ENCODE peak calls at places on chromosomes 4 and X, in five cellular contexts. M, V, J, Q and B are unnamed samples. For H3K36me3, the result is how much of the 10 kb centered on the place peaks cover.

GRCh38 chrX:119041175-119041574 is 31.6 kb upstream of the CT47C1 start:
- DNase-seq in M (peak), V (peak), J (peak), Q (peak), B (peak)

GRCh38 chr4:110211770-110212061 is 13.3 kb upstream of the ELOVL6 start:
- DNase-seq in M (no peak), V (no peak), J (no peak), Q (no peak), B (no peak)

GRCh38 chr4:107258359-107258758 is 222.2 kb upstream of the DKK2 start:
- DNase-seq in M (peak), V (peak), J (no peak), Q (peak), B (peak)

GRCh38 chr4:141311805-141312204 is 91.1 kb downstream of the ZNF330 start:
- DNase-seq in M (no peak), V (no peak), J (no peak), Q (no peak), B (no peak)

GRCh38 chr4:793109-793861 is 32.6 kb downstream of the CPLX1 start:
- DNase-seq in M (no peak), V (no peak), J (no peak), Q (no peak), B (no peak)

GRCh38 chrX:154327026-154327820 is 31.6 kb downstream of the TKTL1 start:
- DNase-seq in M (peak), V (no peak), J (no peak), Q (no peak), B (no peak)

GRCh38 chrX:15745179-15745578 is 7.1 kb downstream of the CA5B start:
- DNase-seq in M (no peak), V (peak), J (no peak), Q (peak), B (no peak)

GRCh38 chrX:133335027-133335426 is 80.3 kb downstream of the GPC4 start:
- DNase-seq in M (no peak), V (peak), J (peak), Q (peak), B (peak)

GRCh38 chr4:8468746-8469535 is 28.4 kb downstream of the TRMT44 start:
- DNase-seq in M (peak), V (peak), J (peak), Q (peak), B (peak)

GRCh38 chrX:48512371-48512935 is 3.7 kb downstream of the PORCN start:
- DNase-seq in M (no peak), V (no peak), J (no peak), Q (no peak), B (no peak)

GRCh38 chrX:17860811-17861495 is at the start of gene RAI2:
- DNase-seq in M (no peak), V (no peak), J (peak), Q (no peak), B (no peak)

GRCh38 chr4:98746936-98747658 is 88.7 kb upstream of the TSPAN5 start:
- DNase-seq in M (peak), V (peak), J (peak), Q (no peak), B (no peak)

GRCh38 chrX:110418220-110418856 is 59.7 kb downstream of the RTL9 start:
- DNase-seq in M (peak), V (peak), J (peak), Q (peak), B (peak)

GRCh38 chr4:15354790-15355418 is 72.9 kb upstream of the C1QTNF7 start:
- DNase-seq in M (no peak), V (no peak), J (no peak), Q (no peak), B (no peak)

GRCh38 chrX:104319346-104319745 is 64.6 kb upstream of the ESX1 start:
- DNase-seq in M (no peak), V (no peak), J (no peak), Q (no peak), B (no peak)

GRCh38 chr4:42067264-42067663 is 76.9 kb downstream of the SLC30A9 start:
- DNase-seq in M (no peak), V (no peak), J (no peak), Q (no peak), B (no peak)

GRCh38 chr4:185479507-185479971 is 8.0 kb upstream of the CCDC110 start:
- DNase-seq in M (no peak), V (no peak), J (no peak), Q (no peak), B (no peak)

GRCh38 chr4:23889814-23890269 is at the start of gene PPARGC1A:
- DNase-seq in M (peak), V (peak), J (peak), Q (peak), B (no peak)

GRCh38 chr4:133565379-133565778 is 416.3 kb downstream of the PCDH10 start:
- DNase-seq in M (peak), V (peak), J (no peak), Q (peak), B (peak)

DNA sequence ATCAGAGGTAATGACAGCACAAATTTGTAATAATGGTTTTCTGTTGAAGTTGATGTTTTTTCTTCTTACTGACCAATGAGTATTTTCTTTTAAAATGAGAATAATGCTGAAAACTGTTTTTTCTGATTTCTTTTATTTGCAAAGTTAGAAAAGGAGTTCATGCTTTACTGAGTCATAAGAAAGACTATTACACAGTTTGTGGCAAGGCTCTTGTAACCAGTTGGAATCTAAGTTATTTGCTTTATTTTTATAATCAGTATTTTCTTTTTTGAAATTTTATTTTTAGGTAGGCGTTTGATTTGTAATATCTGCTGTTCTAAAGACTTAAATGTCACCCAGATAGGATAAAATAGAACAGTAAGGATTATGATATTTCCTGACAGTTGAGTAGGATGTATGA is 25.5 kb downstream of the ANAPC4 start:
- DNase-seq in M (peak), V (peak), J (no peak), Q (peak), B (no peak)
- H3K36me3 ChIP-seq in M (under half), V (under half), J (under half), Q (under half), B (under half)

DNA sequence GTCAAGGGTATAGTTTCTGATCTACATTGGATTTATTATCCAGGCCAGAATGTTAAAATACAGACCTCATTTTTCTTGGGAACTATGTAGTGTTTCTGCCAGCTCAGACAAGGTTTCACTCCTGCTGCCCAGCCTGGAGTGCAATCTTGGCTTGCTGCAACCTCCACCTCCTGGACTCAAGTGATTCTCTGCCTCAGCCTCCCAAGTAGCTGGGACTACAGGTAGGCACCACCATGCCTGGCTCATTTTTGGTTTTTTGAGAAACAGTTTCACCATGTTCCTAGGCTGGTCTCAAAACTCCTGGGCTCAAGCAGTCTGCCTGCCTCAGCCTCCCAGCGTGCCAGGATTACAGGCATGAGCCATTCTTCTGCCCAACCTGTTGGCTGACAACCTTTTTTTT is 5.7 kb downstream of the RPL34 start:
- DNase-seq in M (no peak), V (no peak), J (no peak), Q (no peak), B (no peak)
- H3K36me3 ChIP-seq in M (half or more), V (half or more), J (under half), Q (half or more), B (half or more)

GRCh38 chr4:3122081-3122563 is 47.6 kb downstream of the HTT start:
- DNase-seq in M (peak), V (peak), J (no peak), Q (peak), B (peak)

GRCh38 chr4:3121596-3121995 is 47.1 kb downstream of the HTT start:
- DNase-seq in M (no peak), V (no peak), J (no peak), Q (no peak), B (no peak)

GRCh38 chr4:3127129-3127528 is 52.6 kb downstream of the HTT start:
- DNase-seq in M (no peak), V (no peak), J (no peak), Q (no peak), B (no peak)

GRCh38 chr4:3123201-3123671 is 48.8 kb downstream of the HTT start:
- DNase-seq in M (no peak), V (peak), J (no peak), Q (peak), B (peak)

GRCh38 chr4:3124070-3124767 is 49.7 kb downstream of the HTT start:
- DNase-seq in M (no peak), V (no peak), J (no peak), Q (no peak), B (no peak)
- H3K36me3 ChIP-seq in M (under half), V (under half), J (under half), Q (under half), B (under half)

DNA sequence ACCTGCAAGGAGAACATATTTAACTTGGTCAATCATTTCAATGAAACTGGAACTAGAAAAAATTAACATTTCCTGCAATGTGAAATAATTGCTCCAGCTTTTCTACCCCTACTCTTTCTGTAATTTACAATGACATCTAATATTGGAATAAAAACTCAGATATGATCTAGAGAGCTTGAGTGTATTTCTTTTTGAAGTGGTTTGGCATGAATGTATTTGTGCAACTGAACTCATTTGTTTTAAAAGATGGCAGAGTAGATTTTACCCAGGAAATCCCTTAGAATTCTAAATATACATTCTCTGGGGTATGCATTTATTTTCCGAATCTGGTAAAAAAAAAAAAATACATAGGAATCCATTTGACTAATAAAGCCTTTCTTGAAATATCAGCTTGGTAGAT is 21.5 kb upstream of the GATB start:
- DNase-seq in M (no peak), V (no peak), J (no peak), Q (no peak), B (no peak)
- H3K36me3 ChIP-seq in M (under half), V (under half), J (under half), Q (under half), B (under half)

DNA sequence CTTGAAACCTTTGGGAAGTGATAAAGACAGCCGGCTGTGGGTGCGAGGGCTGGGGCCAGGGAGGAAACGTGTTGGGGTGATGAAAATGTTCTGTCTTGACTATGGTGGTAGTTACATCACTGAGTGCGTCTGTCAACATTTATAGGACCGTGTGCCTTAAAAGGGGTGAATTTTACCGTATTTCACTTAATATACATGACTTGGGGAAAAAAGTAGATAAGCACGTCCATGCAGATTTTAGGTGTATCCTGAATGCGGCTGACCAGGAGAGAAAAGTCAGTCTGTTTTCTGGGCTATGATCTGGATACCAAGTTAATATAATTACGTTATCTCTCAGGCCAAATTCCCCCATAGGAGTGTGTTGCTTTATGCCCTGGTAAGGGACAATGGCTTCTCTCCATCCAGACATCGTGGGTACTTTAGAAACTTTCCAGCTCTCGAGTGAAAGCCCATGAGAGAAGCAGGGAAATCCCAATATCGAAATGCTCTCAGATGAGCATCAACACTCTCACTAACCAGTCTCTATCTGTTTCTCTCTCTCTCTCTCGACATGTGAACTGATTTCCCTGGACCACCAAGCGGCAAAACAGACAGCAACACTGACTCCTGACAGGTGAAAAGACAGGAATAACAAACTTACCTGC is 71.5 kb downstream of the IRF2 start:
- DNase-seq in M (no peak), V (no peak), J (no peak), Q (no peak), B (no peak)
- H3K36me3 ChIP-seq in M (under half), V (under half), J (under half), Q (under half), B (under half)

GRCh38 chr4:1991596-1992434 is 17.0 kb downstream of the NELFA start:
- DNase-seq in M (no peak), V (no peak), J (no peak), Q (no peak), B (no peak)
- H3K36me3 ChIP-seq in M (under half), V (under half), J (under half), Q (under half), B (under half)

GRCh38 chr4:162685401-162685800 is 481.3 kb downstream of the NAF1 start:
- DNase-seq in M (no peak), V (no peak), J (no peak), Q (no peak), B (no peak)

GRCh38 chr4:162682651-162683050 is 484.0 kb downstream of the NAF1 start:
- DNase-seq in M (peak), V (no peak), J (no peak), Q (no peak), B (peak)

GRCh38 chr4:162683659-162684370 is 482.9 kb downstream of the NAF1 start:
- DNase-seq in M (peak), V (no peak), J (no peak), Q (no peak), B (peak)

GRCh38 chr4:162684371-162684700 is 482.4 kb downstream of the NAF1 start:
- DNase-seq in M (no peak), V (no peak), J (no peak), Q (no peak), B (no peak)

GRCh38 chr4:162681212-162681611 is 485.5 kb downstream of the NAF1 start:
- DNase-seq in M (no peak), V (no peak), J (no peak), Q (no peak), B (no peak)
- H3K36me3 ChIP-seq in M (under half), V (under half), J (under half), Q (under half), B (under half)

DNA sequence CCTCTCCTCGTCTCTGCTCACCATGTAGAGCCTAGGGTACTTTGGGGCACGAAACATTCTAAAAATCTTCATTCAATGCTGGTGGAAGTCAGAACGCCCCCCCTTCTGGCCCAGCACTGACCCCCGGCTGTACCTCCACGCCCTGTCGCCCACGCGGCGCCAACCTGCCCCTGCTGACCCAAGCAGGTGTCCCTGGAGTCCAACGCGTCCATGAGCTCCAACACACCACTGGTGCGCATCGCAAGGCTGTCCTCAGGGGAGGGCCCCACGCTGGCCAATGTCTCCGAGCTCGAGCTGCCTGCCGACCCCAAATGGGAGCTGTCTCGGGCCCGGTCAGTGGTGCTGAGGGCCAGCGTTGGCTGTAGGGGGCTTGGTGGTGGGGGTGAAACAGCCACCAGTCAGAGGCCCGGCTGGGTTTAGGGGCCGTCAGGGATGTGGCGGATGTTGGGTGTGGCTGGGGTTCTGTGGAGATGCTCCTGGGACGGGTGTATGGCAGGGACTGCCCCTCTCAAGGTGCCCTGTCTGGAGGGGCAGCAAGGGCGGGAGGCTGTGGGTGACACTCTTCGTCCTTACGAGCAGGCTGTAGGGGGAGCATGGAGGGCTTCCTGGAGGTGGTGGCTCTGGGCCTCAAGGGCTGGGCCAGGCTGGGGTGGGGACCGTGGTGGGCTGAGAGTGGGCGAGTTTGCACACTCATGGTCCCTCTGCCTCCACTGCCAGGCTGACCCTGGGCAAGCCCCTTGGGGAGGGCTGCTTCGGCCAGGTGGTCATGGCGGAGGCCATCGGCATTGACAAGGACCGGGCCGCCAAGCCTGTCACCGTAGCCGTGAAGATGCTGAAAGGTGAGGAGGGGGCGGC is 11.8 kb downstream of the FGFR3 start:
- DNase-seq in M (no peak), V (no peak), J (no peak), Q (no peak), B (no peak)
- H3K36me3 ChIP-seq in M (under half), V (under half), J (under half), Q (under half), B (under half)